ENCODE peak calls at places on chromosomes 4 and X, in eight cellular contexts. One of them, this sample, is unnamed.

GRCh38 chr4:19947349-19947748 is 304.4 kb upstream of the SLIT2 start:
- DNase-seq in Right ventricle myocardium superior: peak; percentile 26
- DNase-seq in lower leg skin: no peak
- DNase-seq in foreskin fibroblast: peak; percentile 87
- DNase-seq in upper lobe of right lung: no peak
- DNase-seq in AG04450: peak; percentile 18
- DNase-seq in GM04504: peak; percentile 66
- DNase-seq in CMK: no peak
- DNase-seq in this sample: peak; percentile 66

GRCh38 chr4:90293320-90293719 is 166.1 kb downstream of the CCSER1 start:
- DNase-seq in foreskin fibroblast: peak; percentile 19
- DNase-seq in lower leg skin: no peak
- DNase-seq in upper lobe of right lung: no peak
- DNase-seq in GM04504: no peak
- DNase-seq in CMK: no peak
- DNase-seq in AG04450: no peak
- DNase-seq in Right ventricle myocardium superior: no peak
- DNase-seq in this sample: no peak

GRCh38 chrX:25968920-25969319 is 169.2 kb upstream of the MAGEB18 start:
- DNase-seq in upper lobe of right lung: no peak
- DNase-seq in lower leg skin: no peak
- DNase-seq in foreskin fibroblast: peak; percentile 9
- DNase-seq in GM04504: no peak
- DNase-seq in CMK: no peak
- DNase-seq in Right ventricle myocardium superior: no peak
- DNase-seq in AG04450: peak; percentile 1
- DNase-seq in this sample: no peak

GRCh38 chr4:54065282-54066087 is 1.1 kb upstream of the CHIC2 start:
- DNase-seq in Right ventricle myocardium superior: no peak
- DNase-seq in upper lobe of right lung: no peak
- DNase-seq in AG04450: no peak
- DNase-seq in CMK: no peak
- DNase-seq in lower leg skin: no peak
- DNase-seq in GM04504: no peak
- DNase-seq in foreskin fibroblast: peak; percentile 56
- DNase-seq in this sample: peak; percentile 35

GRCh38 chr4:80219301-80220025 is 22.2 kb downstream of the PRDM8 start:
- DNase-seq in Right ventricle myocardium superior: no peak
- DNase-seq in upper lobe of right lung: no peak
- DNase-seq in lower leg skin: no peak
- DNase-seq in GM04504: no peak
- DNase-seq in CMK: no peak
- DNase-seq in foreskin fibroblast: peak; percentile 70
- DNase-seq in AG04450: no peak
- DNase-seq in this sample: no peak

GRCh38 chr4:138804705-138805104 is 210.9 kb upstream of the NOCT start:
- DNase-seq in Right ventricle myocardium superior: no peak
- DNase-seq in GM04504: no peak
- DNase-seq in CMK: no peak
- DNase-seq in upper lobe of right lung: no peak
- DNase-seq in lower leg skin: no peak
- DNase-seq in AG04450: no peak
- DNase-seq in foreskin fibroblast: no peak
- DNase-seq in this sample: no peak

GRCh38 chrX:118652717-118653116 is 74.7 kb upstream of the IL13RA1 start:
- DNase-seq in Right ventricle myocardium superior: no peak
- DNase-seq in CMK: no peak
- DNase-seq in AG04450: no peak
- DNase-seq in GM04504: peak; percentile 46
- DNase-seq in upper lobe of right lung: no peak
- DNase-seq in lower leg skin: no peak
- DNase-seq in foreskin fibroblast: peak; percentile 67
- DNase-seq in this sample: peak; percentile 10

GRCh38 chr4:148239406-148239805 is 202.8 kb downstream of the NR3C2 start:
- DNase-seq in Right ventricle myocardium superior: peak; percentile 47
- DNase-seq in foreskin fibroblast: no peak
- DNase-seq in CMK: no peak
- DNase-seq in upper lobe of right lung: no peak
- DNase-seq in GM04504: no peak
- DNase-seq in AG04450: no peak
- DNase-seq in lower leg skin: no peak
- DNase-seq in this sample: no peak

GRCh38 chrX:86981326-86981890 is 536.2 kb upstream of the KLHL4 start:
- DNase-seq in foreskin fibroblast: no peak
- DNase-seq in lower leg skin: no peak
- DNase-seq in Right ventricle myocardium superior: no peak
- DNase-seq in GM04504: no peak
- DNase-seq in upper lobe of right lung: no peak
- DNase-seq in AG04450: no peak
- DNase-seq in CMK: no peak
- DNase-seq in this sample: no peak

GRCh38 chrX:153722704-153723350 is 1.4 kb downstream of the BCAP31 start:
- DNase-seq in AG04450: no peak
- DNase-seq in Right ventricle myocardium superior: no peak
- DNase-seq in CMK: no peak
- DNase-seq in lower leg skin: no peak
- DNase-seq in upper lobe of right lung: peak; percentile 71
- DNase-seq in GM04504: no peak
- DNase-seq in foreskin fibroblast: peak; percentile 31
- DNase-seq in this sample: no peak

GRCh38 chr4:118915468-118915867 is 26.8 kb downstream of the SYNPO2 start:
- DNase-seq in GM04504: no peak
- DNase-seq in upper lobe of right lung: no peak
- DNase-seq in Right ventricle myocardium superior: no peak
- DNase-seq in CMK: no peak
- DNase-seq in lower leg skin: no peak
- DNase-seq in AG04450: no peak
- DNase-seq in foreskin fibroblast: no peak
- DNase-seq in this sample: no peak

GRCh38 chrX:134460861-134461218 is 875 bp downstream of the HPRT1 start:
- DNase-seq in CMK: no peak
- DNase-seq in foreskin fibroblast: peak; percentile 25
- DNase-seq in Right ventricle myocardium superior: no peak
- DNase-seq in lower leg skin: no peak
- DNase-seq in GM04504: no peak
- DNase-seq in upper lobe of right lung: no peak
- DNase-seq in AG04450: no peak
- DNase-seq in this sample: no peak

GRCh38 chrX:48697182-48697727 is 721 bp downstream of the SUV39H1 start:
- DNase-seq in GM04504: no peak
- DNase-seq in lower leg skin: no peak
- DNase-seq in foreskin fibroblast: peak; percentile 6
- DNase-seq in CMK: no peak
- DNase-seq in AG04450: no peak
- DNase-seq in Right ventricle myocardium superior: no peak
- DNase-seq in upper lobe of right lung: no peak
- DNase-seq in this sample: peak; percentile 27

GRCh38 chrX:20521245-20521644 is 254.5 kb upstream of the RPS6KA3 start:
- DNase-seq in CMK: no peak
- DNase-seq in lower leg skin: no peak
- DNase-seq in foreskin fibroblast: peak; percentile 76
- DNase-seq in AG04450: no peak
- DNase-seq in GM04504: no peak
- DNase-seq in Right ventricle myocardium superior: peak; percentile 30
- DNase-seq in upper lobe of right lung: no peak
- DNase-seq in this sample: peak; percentile 30